ENCODE peak calls at places on chromosomes 13 and 19, in five cellular contexts. Q is heart right ventricle; P is left ventricle myocardium inferior; C is body of pancreas; I is naive thymus-derived CD4-positive, alpha-beta T cell. F is an unnamed sample. For H3K4me1, the result is how much of the 10 kb centered on the place peaks cover.

GRCh38 chr19:47226426-47227346 is 4.3 kb downstream of the BBC3 start:
- DNase-seq in Q (peak), P (peak), C (peak), I (peak), F (peak)

GRCh38 chr13:44523176-44524017 is 52.7 kb downstream of the TSC22D1 start:
- DNase-seq in Q (no peak), P (no peak), C (no peak), I (no peak), F (no peak)

GRCh38 chr19:47713046-47714021 is at the start of gene EHD2:
- DNase-seq in Q (peak), P (peak), C (peak), I (no peak), F (peak)

GRCh38 chr19:39336483-39336882 is 640 bp upstream of the GMFG start:
- DNase-seq in Q (no peak), P (no peak), C (no peak), I (no peak), F (no peak)

GRCh38 chr13:99363391-99363790 is 56.2 kb upstream of the GPR183 start:
- DNase-seq in Q (no peak), P (no peak), C (no peak), I (no peak), F (no peak)

GRCh38 chr13:108858676-108859075 is 229.3 kb downstream of the MYO16 start:
- DNase-seq in Q (no peak), P (no peak), C (no peak), I (no peak), F (no peak)

GRCh38 chr19:36916991-36917390 is 859 bp downstream of the ZNF568 start:
- DNase-seq in Q (no peak), P (no peak), C (no peak), I (no peak), F (no peak)

GRCh38 chr13:98475521-98475920 is 101.4 kb downstream of the STK24 start:
- DNase-seq in Q (no peak), P (no peak), C (no peak), I (no peak), F (no peak)

GRCh38 chr13:79349011-79349410 is 57.0 kb downstream of the RBM26 start:
- DNase-seq in Q (no peak), P (no peak), C (no peak), I (no peak), F (no peak)

GRCh38 chr13:21762512-21762911 is 91.6 kb downstream of the FGF9 start:
- DNase-seq in Q (no peak), P (no peak), C (no peak), I (no peak), F (no peak)

GRCh38 chr19:45782820-45783785 is 813 bp upstream of the DMPK start:
- DNase-seq in Q (peak), P (peak), C (no peak), I (no peak), F (no peak)

GRCh38 chr13:105327727-105328126 is 1207.7 kb downstream of the EFNB2 start:
- DNase-seq in Q (no peak), P (no peak), C (no peak), I (no peak), F (no peak)

GRCh38 chr19:43476606-43477005 is 11.2 kb upstream of the LYPD3 start:
- DNase-seq in Q (no peak), P (no peak), C (no peak), I (no peak), F (no peak)

GRCh38 chr13:73235385-73235784 is 176.6 kb downstream of the KLF5 start:
- DNase-seq in Q (no peak), P (no peak), C (no peak), I (no peak), F (no peak)

GRCh38 chr13:45434556-45435371 is 16.6 kb upstream of the SLC25A30 start:
- DNase-seq in Q (no peak), P (no peak), C (no peak), I (no peak), F (no peak)

GRCh38 chr13:44470623-44471562 is 97.3 kb downstream of the SERP2 start:
- DNase-seq in Q (no peak), P (no peak), C (no peak), I (no peak), F (no peak)

GRCh38 chr19:49331616-49332055 is 3.6 kb upstream of the CD37 start:
- DNase-seq in Q (no peak), P (no peak), C (peak), I (peak), F (peak)

GRCh38 chr13:72504026-72504925 is 223.2 kb downstream of the MZT1 start:
- DNase-seq in Q (no peak), P (no peak), C (no peak), I (no peak), F (no peak)

GRCh38 chr13:109743706-109744453 is 42.5 kb downstream of the IRS2 start:
- DNase-seq in Q (no peak), P (no peak), C (no peak), I (no peak), F (no peak)

GRCh38 chr19:15195987-15196682 is 4.7 kb downstream of the NOTCH3 start:
- DNase-seq in Q (no peak), P (no peak), C (peak), I (no peak), F (no peak)

GRCh38 chr13:74930402-74931165 is 551.4 kb downstream of the TBC1D4 start:
- DNase-seq in Q (no peak), P (no peak), C (no peak), I (no peak), F (no peak)

GRCh38 chr19:16614941-16615340 is 13.1 kb downstream of the MED26 start:
- DNase-seq in Q (no peak), P (no peak), C (no peak), I (no peak), F (no peak)
- H3K4me1 ChIP-seq in Q (half or more), P (half or more), C (half or more), I (under half), F (half or more)

GRCh38 chr19:40598121-40598917 is 2.9 kb upstream of the LTBP4 start:
- DNase-seq in Q (peak), P (peak), C (peak), I (peak), F (peak)
- H3K4me3 ChIP-seq in Q (no peak), P (peak), C (no peak), I (no peak), F (no peak)

GRCh38 chr19:10593148-10593547 is 6.0 kb upstream of the AP1M2 start:
- DNase-seq in Q (no peak), P (no peak), C (no peak), I (no peak), F (no peak)
- H3K27ac ChIP-seq in Q (no peak), P (peak), C (peak), I (no peak), F (no peak)

GRCh38 chr13:38309397-38309796 is 40.3 kb upstream of the UFM1 start:
- DNase-seq in Q (no peak), P (no peak), C (no peak), I (no peak), F (no peak)
- H3K4me1 ChIP-seq in Q (under half), P (under half), C (under half), I (under half), F (under half)

DNA sequence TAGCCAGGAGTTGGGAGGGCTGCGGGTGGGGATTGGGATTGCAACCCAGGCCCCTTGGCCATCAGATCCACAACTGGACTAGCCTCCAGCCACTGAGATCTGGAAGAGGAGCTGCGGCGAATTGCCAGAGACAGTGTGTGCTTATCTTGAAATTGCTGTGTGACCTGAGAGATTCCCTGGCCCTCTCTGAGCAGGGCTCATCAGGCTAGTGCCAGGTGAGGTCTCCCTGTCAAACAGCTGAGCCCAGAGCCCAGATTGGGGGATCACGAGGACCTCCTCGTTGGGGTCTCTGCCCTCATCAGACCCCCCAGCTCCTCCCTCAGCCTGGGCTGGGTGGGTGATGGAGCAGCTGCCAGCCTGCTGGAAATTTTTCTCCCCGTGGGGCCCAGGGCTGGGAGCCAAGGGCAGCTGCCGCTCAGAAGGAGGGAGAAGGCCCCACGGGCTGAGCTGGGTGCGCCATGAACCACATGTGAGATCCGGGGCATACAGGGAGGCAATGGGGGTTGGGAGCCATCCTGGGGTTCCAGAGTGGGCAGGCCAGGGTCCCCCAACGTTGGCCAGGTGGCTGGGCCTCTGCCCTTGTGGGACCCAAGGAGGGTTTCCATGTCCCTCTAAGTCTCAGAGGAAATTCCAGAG is 7.2 kb downstream of the FUT5 start:
- DNase-seq in Q (no peak), P (no peak), C (no peak), I (no peak), F (no peak)
- H3K4me3 ChIP-seq in Q (no peak), P (no peak), C (no peak), I (no peak), F (no peak)

GRCh38 chr19:6768236-6768785 is 1.1 kb upstream of the SH2D3A start:
- DNase-seq in Q (no peak), P (no peak), C (no peak), I (peak), F (no peak)

GRCh38 chr19:6767357-6768235 is at the start of gene SH2D3A:
- DNase-seq in Q (peak), P (peak), C (peak), I (peak), F (peak)

GRCh38 chr19:6767081-6767356 is 216 bp downstream of the SH2D3A start:
- DNase-seq in Q (no peak), P (no peak), C (no peak), I (peak), F (no peak)

GRCh38 chr19:6766357-6767080 is 716 bp downstream of the SH2D3A start:
- DNase-seq in Q (no peak), P (no peak), C (no peak), I (no peak), F (no peak)

GRCh38 chr19:6769006-6769637 is 1.9 kb upstream of the SH2D3A start:
- DNase-seq in Q (no peak), P (no peak), C (no peak), I (no peak), F (no peak)
- H3K27ac ChIP-seq in Q (no peak), P (no peak), C (no peak), I (peak), F (peak)

GRCh38 chr19:55169136-55169535 is 2.7 kb upstream of the DNAAF3 start:
- DNase-seq in Q (no peak), P (no peak), C (no peak), I (no peak), F (no peak)
- H3K4me1 ChIP-seq in Q (under half), P (under half), C (under half), I (under half), F (under half)

DNA sequence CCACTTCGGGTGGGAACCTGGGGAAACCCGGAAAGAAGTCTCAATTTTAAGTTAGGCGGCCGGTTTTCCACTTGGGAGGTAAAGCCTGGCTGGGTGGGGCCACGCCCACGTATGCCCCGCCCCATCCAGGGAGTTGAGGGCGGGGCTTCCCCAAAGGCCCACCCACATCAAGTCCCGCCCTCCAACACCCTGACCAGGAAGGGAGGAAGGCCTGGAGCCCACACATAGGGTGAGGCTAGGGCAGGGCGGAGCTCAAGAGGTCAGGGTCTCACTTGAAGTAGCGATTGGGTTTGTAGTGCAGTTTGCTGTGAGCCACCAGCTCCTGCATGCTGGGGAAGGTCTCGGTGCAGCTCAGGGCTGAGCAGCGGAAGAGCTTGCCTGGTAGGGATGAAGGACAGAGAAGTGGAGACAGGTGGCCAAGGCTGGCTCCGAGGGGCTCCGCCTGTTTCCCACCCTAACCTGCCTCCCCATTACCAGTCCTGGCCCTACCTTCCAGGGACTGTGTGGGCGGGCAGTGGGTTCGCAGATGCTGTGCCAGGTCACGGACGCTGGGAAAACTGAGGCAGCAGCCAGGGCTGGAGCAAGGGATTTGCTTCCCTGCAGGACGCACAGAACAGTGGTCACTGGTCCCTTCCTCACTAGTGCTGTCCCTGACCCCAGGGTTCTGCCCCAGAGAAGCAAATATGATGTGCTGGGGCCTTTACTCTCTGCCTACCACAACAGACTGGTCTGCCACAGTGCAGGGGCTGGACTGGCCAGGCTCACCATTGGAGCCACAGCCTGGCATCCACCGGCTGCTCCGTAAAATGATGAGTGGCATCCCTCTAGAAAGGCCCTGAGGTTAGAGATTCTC is 1.6 kb downstream of the ZNF414 start:
- DNase-seq in Q (no peak), P (no peak), C (no peak), I (no peak), F (no peak)
- H3K4me3 ChIP-seq in Q (no peak), P (peak), C (no peak), I (peak), F (no peak)

GRCh38 chr19:11658954-11659353 is 61.7 kb downstream of the ZNF627 start:
- DNase-seq in Q (no peak), P (no peak), C (no peak), I (no peak), F (no peak)

GRCh38 chr19:11657307-11657706 is 60.0 kb downstream of the ZNF627 start:
- DNase-seq in Q (no peak), P (no peak), C (no peak), I (no peak), F (no peak)

GRCh38 chr19:11662278-11662677 is 65.0 kb downstream of the ZNF627 start:
- DNase-seq in Q (no peak), P (no peak), C (no peak), I (no peak), F (no peak)

GRCh38 chr19:11659612-11660011 is 62.3 kb downstream of the ZNF627 start:
- DNase-seq in Q (no peak), P (no peak), C (no peak), I (no peak), F (no peak)

DNA sequence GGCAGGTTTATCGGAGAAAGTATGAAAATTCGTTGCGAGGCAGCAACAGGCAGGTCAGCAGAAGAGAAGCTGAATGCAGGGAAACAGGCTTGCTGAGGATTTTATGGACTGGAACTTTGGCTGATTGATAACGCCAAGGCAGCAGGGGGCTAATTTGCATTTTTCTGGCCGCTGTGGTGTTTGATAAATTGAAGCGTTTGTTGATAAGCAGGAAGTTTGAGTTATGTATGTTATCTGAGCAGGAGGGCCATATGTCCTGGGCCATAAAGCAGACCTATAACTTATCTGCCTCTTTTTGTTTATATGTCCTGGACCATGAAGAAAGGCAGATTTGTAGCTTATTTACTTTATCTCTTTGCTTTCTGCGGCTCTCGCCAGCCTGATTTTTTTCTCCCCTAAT is 65.9 kb downstream of the ZNF627 start:
- DNase-seq in Q (no peak), P (no peak), C (no peak), I (no peak), F (no peak)
- H3K27ac ChIP-seq in Q (no peak), P (no peak), C (no peak), I (no peak), F (no peak)

GRCh38 chr19:2039959-2040646 is 10.9 kb downstream of the MKNK2 start:
- DNase-seq in Q (no peak), P (no peak), C (no peak), I (no peak), F (no peak)

GRCh38 chr19:2037676-2038255 is 13.3 kb downstream of the MKNK2 start:
- DNase-seq in Q (no peak), P (peak), C (no peak), I (no peak), F (no peak)

GRCh38 chr19:2040647-2041435 is 10.2 kb downstream of the MKNK2 start:
- DNase-seq in Q (no peak), P (no peak), C (no peak), I (no peak), F (no peak)

GRCh38 chr19:2038284-2039081 is 12.6 kb downstream of the MKNK2 start:
- DNase-seq in Q (no peak), P (no peak), C (no peak), I (no peak), F (no peak)

DNA sequence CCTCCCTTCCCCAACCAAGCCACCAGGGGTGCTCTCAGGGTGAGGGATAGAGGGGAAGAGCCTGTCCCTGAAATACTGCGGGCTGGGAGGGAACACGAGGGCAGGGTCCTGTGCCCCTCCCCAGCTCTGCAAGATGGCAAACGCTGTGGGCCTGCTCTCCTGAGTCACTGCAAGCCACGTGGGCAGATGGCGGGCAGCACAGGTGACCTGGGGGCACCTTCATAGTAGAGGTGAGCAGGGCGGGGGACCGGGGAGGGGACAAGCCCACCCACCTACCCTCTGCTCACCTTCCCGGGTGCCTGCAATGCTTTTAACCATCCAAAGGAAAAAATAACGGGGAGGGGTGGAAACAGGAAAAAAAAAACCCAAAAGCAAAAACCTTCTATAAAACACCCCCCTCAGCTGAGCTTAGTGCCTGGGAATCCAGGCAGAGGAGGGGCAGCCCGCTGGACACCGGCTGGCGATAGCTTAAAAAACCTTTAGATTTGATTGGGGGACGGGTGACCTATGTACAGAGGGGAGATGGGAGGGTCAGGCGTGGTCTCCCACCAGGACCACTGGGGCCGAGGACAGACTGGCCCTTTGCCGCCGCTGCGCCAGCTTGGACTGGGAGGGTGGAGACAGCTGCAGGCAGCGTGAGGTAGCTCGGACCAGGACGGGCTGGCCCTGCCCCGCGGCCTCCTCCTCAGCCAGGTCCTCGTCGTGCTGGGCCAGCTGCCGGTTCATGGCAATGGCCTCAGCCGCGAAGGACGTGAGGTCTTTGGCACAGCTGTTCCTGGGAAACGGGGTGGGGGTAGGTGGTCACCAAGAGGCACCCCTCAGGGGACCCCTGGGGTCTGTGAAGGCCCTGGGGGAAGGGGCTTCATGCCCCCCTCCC is 11.7 kb downstream of the MKNK2 start:
- DNase-seq in Q (no peak), P (no peak), C (no peak), I (no peak), F (no peak)
- H3K4me1 ChIP-seq in Q (half or more), P (half or more), C (half or more), I (under half), F (under half)

F was measured in CD4-positive, alpha-beta memory T cell.